ENCODE peak calls at places on chromosome 1, in four cellular contexts. One of them, this sample, is unnamed.

GRCh38 chr1:10781137-10781536 is 15.3 kb downstream of the CASZ1 start:
- DNase-seq in transverse colon: peak; percentile 33
- DNase-seq in lung: no peak
- DNase-seq in left ventricle myocardium inferior: no peak
- DNase-seq in this sample: peak; percentile 79

GRCh38 chr1:6991271-6991670 is 206.0 kb downstream of the CAMTA1 start:
- DNase-seq in transverse colon: no peak
- DNase-seq in left ventricle myocardium inferior: no peak
- DNase-seq in lung: no peak
- DNase-seq in this sample: no peak

GRCh38 chr1:116292929-116293725 is 79.9 kb upstream of the ATP1A1 start:
- DNase-seq in left ventricle myocardium inferior: no peak
- DNase-seq in lung: no peak
- DNase-seq in transverse colon: no peak
- DNase-seq in this sample: no peak

GRCh38 chr1:183073320-183073719 is 50.1 kb downstream of the LAMC1 start:
- DNase-seq in lung: no peak
- DNase-seq in left ventricle myocardium inferior: no peak
- DNase-seq in transverse colon: no peak
- DNase-seq in this sample: no peak

GRCh38 chr1:208835082-208835467 is 590.9 kb upstream of the PLXNA2 start:
- DNase-seq in lung: no peak
- DNase-seq in left ventricle myocardium inferior: no peak
- DNase-seq in transverse colon: no peak
- DNase-seq in this sample: no peak

GRCh38 chr1:244369256-244370057 is 82.3 kb downstream of the ADSS2 start:
- DNase-seq in lung: no peak
- DNase-seq in left ventricle myocardium inferior: no peak
- DNase-seq in transverse colon: peak; percentile 68
- DNase-seq in this sample: peak; percentile 65

GRCh38 chr1:196367838-196368237 is 240.4 kb downstream of the KCNT2 start:
- DNase-seq in lung: no peak
- DNase-seq in transverse colon: no peak
- DNase-seq in left ventricle myocardium inferior: no peak
- DNase-seq in this sample: no peak

GRCh38 chr1:167486090-167486824 is 32.1 kb downstream of the CD247 start:
- DNase-seq in transverse colon: no peak
- DNase-seq in left ventricle myocardium inferior: peak; percentile 26
- DNase-seq in lung: no peak
- DNase-seq in this sample: no peak

GRCh38 chr1:162475539-162476185 is 22.0 kb upstream of the UHMK1 start:
- DNase-seq in transverse colon: no peak
- DNase-seq in left ventricle myocardium inferior: no peak
- DNase-seq in lung: no peak
- DNase-seq in this sample: no peak

GRCh38 chr1:71964188-71964587 is 318.2 kb downstream of the NEGR1 start:
- DNase-seq in left ventricle myocardium inferior: no peak
- DNase-seq in lung: peak; percentile 35
- DNase-seq in transverse colon: no peak
- DNase-seq in this sample: no peak

GRCh38 chr1:91763252-91763651 is 122.7 kb downstream of the TGFBR3 start:
- DNase-seq in lung: no peak
- DNase-seq in left ventricle myocardium inferior: no peak
- DNase-seq in transverse colon: no peak
- DNase-seq in this sample: no peak

GRCh38 chr1:115854005-115854404 is 13.1 kb upstream of the NHLH2 start:
- DNase-seq in lung: no peak
- DNase-seq in left ventricle myocardium inferior: no peak
- DNase-seq in transverse colon: no peak
- DNase-seq in this sample: no peak

GRCh38 chr1:64073705-64074104 is 129.7 kb upstream of the UBE2U start:
- DNase-seq in lung: no peak
- DNase-seq in transverse colon: no peak
- DNase-seq in left ventricle myocardium inferior: no peak
- DNase-seq in this sample: no peak

GRCh38 chr1:243218059-243218458 is 37.0 kb downstream of the CEP170 start:
- DNase-seq in left ventricle myocardium inferior: no peak
- DNase-seq in transverse colon: no peak
- DNase-seq in lung: no peak
- DNase-seq in this sample: no peak

GRCh38 chr1:46148318-46148717 is 15.9 kb upstream of the PIK3R3 start:
- DNase-seq in transverse colon: no peak
- DNase-seq in left ventricle myocardium inferior: no peak
- DNase-seq in lung: no peak
- DNase-seq in this sample: no peak

GRCh38 chr1:113783254-113784103 is 24.2 kb upstream of the PHTF1 start:
- DNase-seq in transverse colon: peak; percentile 44
- DNase-seq in lung: peak; percentile 36
- DNase-seq in left ventricle myocardium inferior: no peak
- DNase-seq in this sample: no peak

GRCh38 chr1:39508857-39509305 is 17.4 kb downstream of the BMP8A start:
- DNase-seq in left ventricle myocardium inferior: no peak
- DNase-seq in lung: no peak
- DNase-seq in transverse colon: no peak
- DNase-seq in this sample: no peak

GRCh38 chr1:224809613-224810012 is 119.9 kb upstream of the DNAH14 start:
- DNase-seq in left ventricle myocardium inferior: no peak
- DNase-seq in transverse colon: no peak
- DNase-seq in lung: no peak
- DNase-seq in this sample: no peak

GRCh38 chr1:78004719-78005346 is at the start of gene DNAJB4:
- DNase-seq in transverse colon: peak; percentile 83
- DNase-seq in lung: peak; percentile 67
- DNase-seq in left ventricle myocardium inferior: no peak
- DNase-seq in this sample: peak; percentile 72

GRCh38 chr1:99146129-99146848 is 118.0 kb upstream of the PLPPR4 start:
- DNase-seq in lung: no peak
- DNase-seq in left ventricle myocardium inferior: no peak
- DNase-seq in transverse colon: no peak
- DNase-seq in this sample: no peak

GRCh38 chr1:62230724-62231123 is 36.1 kb downstream of the L1TD1 start:
- DNase-seq in left ventricle myocardium inferior: no peak
- DNase-seq in lung: no peak
- DNase-seq in transverse colon: no peak
- DNase-seq in this sample: no peak

GRCh38 chr1:233790662-233791371 is 113.7 kb upstream of the SLC35F3 start:
- DNase-seq in lung: no peak
- DNase-seq in left ventricle myocardium inferior: no peak
- DNase-seq in transverse colon: peak; percentile 11
- DNase-seq in this sample: peak; percentile 28

GRCh38 chr1:171966426-171967220 is 125.3 kb downstream of the DNM3 start:
- DNase-seq in lung: no peak
- DNase-seq in left ventricle myocardium inferior: no peak
- DNase-seq in transverse colon: no peak
- DNase-seq in this sample: no peak

GRCh38 chr1:12525311-12526181 is 92.5 kb downstream of the DHRS3 start:
- DNase-seq in transverse colon: peak; percentile 72
- DNase-seq in left ventricle myocardium inferior: peak; percentile 35
- DNase-seq in lung: peak; percentile 75
- DNase-seq in this sample: peak; percentile 69

GRCh38 chr1:161432091-161432490 is 64.4 kb upstream of the CFAP126 start:
- DNase-seq in transverse colon: no peak
- DNase-seq in left ventricle myocardium inferior: no peak
- DNase-seq in lung: no peak
- DNase-seq in this sample: no peak

GRCh38 chr1:180249725-180250498 is 19.8 kb downstream of the LHX4 start:
- DNase-seq in lung: no peak
- DNase-seq in transverse colon: no peak
- DNase-seq in left ventricle myocardium inferior: no peak
- DNase-seq in this sample: no peak

GRCh38 chr1:38992450-38993111 is 1.5 kb downstream of the AKIRIN1 start:
- DNase-seq in transverse colon: no peak
- DNase-seq in left ventricle myocardium inferior: no peak
- DNase-seq in lung: no peak
- DNase-seq in this sample: no peak

GRCh38 chr1:33182452-33182851 is 609 bp upstream of the TRIM62 start:
- DNase-seq in lung: no peak
- DNase-seq in left ventricle myocardium inferior: no peak
- DNase-seq in transverse colon: no peak
- DNase-seq in this sample: no peak

GRCh38 chr1:53266038-53266437 is 27.7 kb upstream of the MAGOH start:
- DNase-seq in lung: no peak
- DNase-seq in left ventricle myocardium inferior: no peak
- DNase-seq in transverse colon: no peak
- DNase-seq in this sample: no peak

GRCh38 chr1:90718411-90719320 is 1.6 kb upstream of the BARHL2 start:
- DNase-seq in left ventricle myocardium inferior: no peak
- DNase-seq in lung: no peak
- DNase-seq in transverse colon: no peak
- DNase-seq in this sample: no peak

GRCh38 chr1:4177425-4178150 is 277.5 kb upstream of the C1orf174 start:
- DNase-seq in left ventricle myocardium inferior: no peak
- DNase-seq in lung: peak; percentile 21
- DNase-seq in transverse colon: no peak
- DNase-seq in this sample: no peak

GRCh38 chr1:218025454-218025853 is 259.6 kb upstream of the RRP15 start:
- DNase-seq in transverse colon: no peak
- DNase-seq in lung: no peak
- DNase-seq in left ventricle myocardium inferior: no peak
- DNase-seq in this sample: no peak

GRCh38 chr1:48853006-48853405 is 76.3 kb upstream of the BEND5 start:
- DNase-seq in lung: no peak
- DNase-seq in left ventricle myocardium inferior: no peak
- DNase-seq in transverse colon: no peak
- DNase-seq in this sample: no peak

GRCh38 chr1:119040489-119040888 is 52.3 kb upstream of the TBX15 start:
- DNase-seq in lung: no peak
- DNase-seq in transverse colon: no peak
- DNase-seq in left ventricle myocardium inferior: no peak
- DNase-seq in this sample: no peak

GRCh38 chr1:76035053-76035452 is 39.5 kb upstream of the ST6GALNAC3 start:
- DNase-seq in left ventricle myocardium inferior: no peak
- DNase-seq in transverse colon: no peak
- DNase-seq in lung: no peak
- DNase-seq in this sample: no peak

GRCh38 chr1:51622455-51622913 is 5.6 kb downstream of the OSBPL9 start:
- DNase-seq in left ventricle myocardium inferior: peak; percentile 22
- DNase-seq in lung: peak; percentile 54
- DNase-seq in transverse colon: peak; percentile 32
- DNase-seq in this sample: peak; percentile 35

GRCh38 chr1:173255214-173255813 is 48.2 kb upstream of the TNFSF4 start:
- DNase-seq in transverse colon: no peak
- DNase-seq in lung: no peak
- DNase-seq in left ventricle myocardium inferior: no peak
- DNase-seq in this sample: no peak

GRCh38 chr1:156360534-156360933 is 8.5 kb upstream of the RHBG start:
- DNase-seq in lung: no peak
- DNase-seq in left ventricle myocardium inferior: no peak
- DNase-seq in transverse colon: no peak
- DNase-seq in this sample: no peak
- H3K4me1 ChIP-seq in lung: peaks cover 2% of the 10 kb centered on the region
- H3K4me1 ChIP-seq in left ventricle myocardium inferior: no peaks in the 10 kb centered on the region
- H3K4me1 ChIP-seq in transverse colon: no peaks in the 10 kb centered on the region
- H3K4me1 ChIP-seq in this sample: peaks cover 9% of the 10 kb centered on the region

GRCh38 chr1:21511579-21512522 is 2.6 kb downstream of the ALPL start:
- DNase-seq in lung: peak; percentile 75
- DNase-seq in transverse colon: peak; percentile 35
- DNase-seq in left ventricle myocardium inferior: peak; percentile 62
- DNase-seq in this sample: peak; percentile 44

GRCh38 chr1:21510113-21510493 is 880 bp downstream of the ALPL start:
- DNase-seq in left ventricle myocardium inferior: no peak
- DNase-seq in lung: no peak
- DNase-seq in transverse colon: no peak
- DNase-seq in this sample: no peak

GRCh38 chr1:21509351-21510112 is at the start of gene ALPL:
- DNase-seq in transverse colon: no peak
- DNase-seq in left ventricle myocardium inferior: no peak
- DNase-seq in lung: no peak
- DNase-seq in this sample: no peak

GRCh38 chr1:21508580-21509350 is 458 bp upstream of the ALPL start:
- DNase-seq in lung: peak; percentile 81
- DNase-seq in transverse colon: peak; percentile 62
- DNase-seq in left ventricle myocardium inferior: peak; percentile 76
- DNase-seq in this sample: peak; percentile 76

DNA sequence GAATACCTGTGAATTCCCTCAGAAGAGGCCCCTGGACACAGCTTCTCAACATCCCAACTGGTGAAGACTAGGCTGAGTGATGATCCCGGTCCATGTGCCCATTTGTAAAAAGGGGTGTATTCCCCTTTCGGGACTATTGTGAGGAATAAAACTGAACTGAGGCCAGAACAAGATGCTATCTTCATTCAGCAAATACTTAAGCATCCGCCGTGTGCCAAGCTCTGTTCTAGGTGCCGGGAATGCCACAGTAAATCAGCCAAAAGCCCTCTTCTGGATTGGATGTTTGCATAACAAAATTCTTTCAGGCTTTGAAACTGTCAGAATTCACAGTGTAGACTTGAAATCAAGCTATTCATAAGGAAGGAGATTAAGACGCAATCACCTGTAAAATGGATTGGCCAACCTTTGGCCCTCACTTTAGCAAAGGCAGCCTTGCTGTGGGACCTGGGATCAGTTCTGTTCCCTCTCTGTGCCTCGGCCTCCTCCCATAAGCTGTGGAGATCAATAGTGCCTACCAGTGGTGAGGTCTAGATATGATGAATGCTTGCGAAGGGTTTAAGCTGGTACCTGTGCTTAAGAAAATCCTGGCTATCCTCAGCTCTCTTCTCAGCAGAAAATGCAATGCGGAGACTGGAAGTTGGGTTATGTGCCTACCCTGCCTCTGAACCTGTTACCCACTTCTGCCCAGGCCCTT is 1.8 kb downstream of the ALPL start:
- DNase-seq in left ventricle myocardium inferior: no peak
- DNase-seq in lung: no peak
- DNase-seq in transverse colon: no peak
- DNase-seq in this sample: no peak
- TF ChIP-seq CTCF in left ventricle myocardium inferior: no peak
- TF ChIP-seq CTCF in lung: no peak
- TF ChIP-seq CTCF in transverse colon: no peak
- TF ChIP-seq CTCF in this sample: no peak

DNA sequence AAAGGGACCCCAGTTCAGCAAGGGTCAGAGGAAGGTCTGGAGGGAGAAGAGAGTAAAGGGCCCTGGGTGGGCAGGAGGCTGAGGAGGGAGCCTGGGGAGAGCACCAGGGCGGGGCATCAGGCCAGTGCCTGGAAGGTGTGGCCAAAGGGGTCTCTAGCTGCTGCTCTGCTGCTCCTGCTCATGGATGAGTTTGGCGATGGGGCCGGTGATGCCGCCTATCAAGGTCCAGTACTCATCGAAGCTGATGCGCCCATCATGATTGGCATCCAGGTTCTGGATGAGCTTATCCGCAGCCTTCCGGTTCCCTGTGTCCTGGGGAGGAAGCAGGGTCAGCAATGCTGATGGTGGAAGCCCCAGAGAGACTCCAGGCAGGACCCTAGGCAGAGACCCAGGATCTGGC is 5.6 kb downstream of the S100A16 start:
- DNase-seq in lung: no peak
- DNase-seq in transverse colon: no peak
- DNase-seq in left ventricle myocardium inferior: no peak
- DNase-seq in this sample: no peak
- H3K27ac ChIP-seq in lung: peak overlapping the region; percentile 6
- H3K27ac ChIP-seq in transverse colon: peak overlapping the region; percentile 92
- H3K27ac ChIP-seq in left ventricle myocardium inferior: peak overlapping the region; percentile 90
- H3K27ac ChIP-seq in this sample: no peak overlapping the region

GRCh38 chr1:226695335-226695900 is 43.7 kb downstream of the ITPKB start:
- DNase-seq in lung: no peak
- DNase-seq in transverse colon: no peak
- DNase-seq in left ventricle myocardium inferior: no peak
- DNase-seq in this sample: no peak
- H3K4me1 ChIP-seq in lung: peaks cover 13% of the 10 kb centered on the region
- H3K4me1 ChIP-seq in transverse colon: peaks cover 62% of the 10 kb centered on the region
- H3K4me1 ChIP-seq in left ventricle myocardium inferior: peaks cover 97% of the 10 kb centered on the region
- H3K4me1 ChIP-seq in this sample: peaks cover 11% of the 10 kb centered on the region

This sample was measured in stomach.